ENCODE peak calls at places on chromosomes 2 and 18, in five cellular contexts. One of them, this sample, is unnamed.

GRCh38 chr2:2331905-2332280 is 818 bp upstream of the MYT1L start:
- DNase-seq in kidney glomerular epithelial cell: no peak
- DNase-seq in stimulated activated CD8-positive, alpha-beta memory T cell treated with anti-CD3 and anti-CD28 coated beads, Interleukin-15, amount 100 ng/mL, for 24 hours: no peak
- DNase-seq in body of pancreas: no peak
- DNase-seq in activated T-cell treated with anti-CD3 and anti-CD28 coated beads, Interleukin-2, amount 50 U/mL, for 72 hours: no peak
- DNase-seq in this sample: no peak

GRCh38 chr18:50814387-50814786 is 5.4 kb downstream of the MRO start:
- DNase-seq in activated T-cell treated with anti-CD3 and anti-CD28 coated beads, Interleukin-2, amount 50 U/mL, for 72 hours: no peak
- DNase-seq in kidney glomerular epithelial cell: no peak
- DNase-seq in body of pancreas: no peak
- DNase-seq in stimulated activated CD8-positive, alpha-beta memory T cell treated with anti-CD3 and anti-CD28 coated beads, Interleukin-15, amount 100 ng/mL, for 24 hours: no peak
- DNase-seq in this sample: no peak

GRCh38 chr2:100062315-100062714 is 80.1 kb downstream of the AFF3 start:
- DNase-seq in kidney glomerular epithelial cell: no peak
- DNase-seq in body of pancreas: no peak
- DNase-seq in activated T-cell treated with anti-CD3 and anti-CD28 coated beads, Interleukin-2, amount 50 U/mL, for 72 hours: no peak
- DNase-seq in stimulated activated CD8-positive, alpha-beta memory T cell treated with anti-CD3 and anti-CD28 coated beads, Interleukin-15, amount 100 ng/mL, for 24 hours: no peak
- DNase-seq in this sample: no peak

GRCh38 chr2:171763602-171764001 is 76.3 kb downstream of the DYNC1I2 start:
- DNase-seq in stimulated activated CD8-positive, alpha-beta memory T cell treated with anti-CD3 and anti-CD28 coated beads, Interleukin-15, amount 100 ng/mL, for 24 hours: no peak
- DNase-seq in kidney glomerular epithelial cell: peak; percentile 27
- DNase-seq in activated T-cell treated with anti-CD3 and anti-CD28 coated beads, Interleukin-2, amount 50 U/mL, for 72 hours: no peak
- DNase-seq in body of pancreas: no peak
- DNase-seq in this sample: no peak

GRCh38 chr2:72032481-72033041 is 115.1 kb downstream of the CYP26B1 start:
- DNase-seq in stimulated activated CD8-positive, alpha-beta memory T cell treated with anti-CD3 and anti-CD28 coated beads, Interleukin-15, amount 100 ng/mL, for 24 hours: no peak
- DNase-seq in body of pancreas: no peak
- DNase-seq in kidney glomerular epithelial cell: no peak
- DNase-seq in activated T-cell treated with anti-CD3 and anti-CD28 coated beads, Interleukin-2, amount 50 U/mL, for 72 hours: no peak
- DNase-seq in this sample: no peak

GRCh38 chr2:101981484-101981883 is 10.3 kb upstream of the IL1R2 start:
- DNase-seq in activated T-cell treated with anti-CD3 and anti-CD28 coated beads, Interleukin-2, amount 50 U/mL, for 72 hours: no peak
- DNase-seq in kidney glomerular epithelial cell: no peak
- DNase-seq in body of pancreas: no peak
- DNase-seq in stimulated activated CD8-positive, alpha-beta memory T cell treated with anti-CD3 and anti-CD28 coated beads, Interleukin-15, amount 100 ng/mL, for 24 hours: no peak
- DNase-seq in this sample: no peak

GRCh38 chr2:11762799-11763461 is 16.5 kb downstream of the LPIN1 start:
- DNase-seq in kidney glomerular epithelial cell: no peak
- DNase-seq in stimulated activated CD8-positive, alpha-beta memory T cell treated with anti-CD3 and anti-CD28 coated beads, Interleukin-15, amount 100 ng/mL, for 24 hours: no peak
- DNase-seq in body of pancreas: no peak
- DNase-seq in activated T-cell treated with anti-CD3 and anti-CD28 coated beads, Interleukin-2, amount 50 U/mL, for 72 hours: no peak
- DNase-seq in this sample: no peak

GRCh38 chr18:32714571-32715148 is 58.2 kb downstream of the KLHL14 start:
- DNase-seq in stimulated activated CD8-positive, alpha-beta memory T cell treated with anti-CD3 and anti-CD28 coated beads, Interleukin-15, amount 100 ng/mL, for 24 hours: no peak
- DNase-seq in kidney glomerular epithelial cell: peak; percentile 93
- DNase-seq in body of pancreas: peak; percentile 59
- DNase-seq in activated T-cell treated with anti-CD3 and anti-CD28 coated beads, Interleukin-2, amount 50 U/mL, for 72 hours: peak; percentile 9
- DNase-seq in this sample: peak; percentile 14

GRCh38 chr2:237917696-237918374 is 49.0 kb upstream of the UBE2F start:
- DNase-seq in stimulated activated CD8-positive, alpha-beta memory T cell treated with anti-CD3 and anti-CD28 coated beads, Interleukin-15, amount 100 ng/mL, for 24 hours: no peak
- DNase-seq in kidney glomerular epithelial cell: no peak
- DNase-seq in body of pancreas: no peak
- DNase-seq in activated T-cell treated with anti-CD3 and anti-CD28 coated beads, Interleukin-2, amount 50 U/mL, for 72 hours: no peak
- DNase-seq in this sample: no peak

GRCh38 chr2:241767464-241768250 is 9.0 kb upstream of the GAL3ST2 start:
- DNase-seq in stimulated activated CD8-positive, alpha-beta memory T cell treated with anti-CD3 and anti-CD28 coated beads, Interleukin-15, amount 100 ng/mL, for 24 hours: no peak
- DNase-seq in kidney glomerular epithelial cell: no peak
- DNase-seq in body of pancreas: no peak
- DNase-seq in activated T-cell treated with anti-CD3 and anti-CD28 coated beads, Interleukin-2, amount 50 U/mL, for 72 hours: no peak
- DNase-seq in this sample: no peak

GRCh38 chr18:74506405-74507119 is 10.4 kb downstream of the CNDP2 start:
- DNase-seq in body of pancreas: no peak
- DNase-seq in kidney glomerular epithelial cell: no peak
- DNase-seq in activated T-cell treated with anti-CD3 and anti-CD28 coated beads, Interleukin-2, amount 50 U/mL, for 72 hours: no peak
- DNase-seq in stimulated activated CD8-positive, alpha-beta memory T cell treated with anti-CD3 and anti-CD28 coated beads, Interleukin-15, amount 100 ng/mL, for 24 hours: no peak
- DNase-seq in this sample: no peak

GRCh38 chr2:120108749-120109148 is 95.9 kb downstream of the EPB41L5 start:
- DNase-seq in activated T-cell treated with anti-CD3 and anti-CD28 coated beads, Interleukin-2, amount 50 U/mL, for 72 hours: no peak
- DNase-seq in body of pancreas: no peak
- DNase-seq in kidney glomerular epithelial cell: no peak
- DNase-seq in stimulated activated CD8-positive, alpha-beta memory T cell treated with anti-CD3 and anti-CD28 coated beads, Interleukin-15, amount 100 ng/mL, for 24 hours: no peak
- DNase-seq in this sample: no peak

GRCh38 chr2:152504618-152505017 is 169.6 kb downstream of the FMNL2 start:
- DNase-seq in kidney glomerular epithelial cell: peak; percentile 17
- DNase-seq in body of pancreas: no peak
- DNase-seq in activated T-cell treated with anti-CD3 and anti-CD28 coated beads, Interleukin-2, amount 50 U/mL, for 72 hours: no peak
- DNase-seq in stimulated activated CD8-positive, alpha-beta memory T cell treated with anti-CD3 and anti-CD28 coated beads, Interleukin-15, amount 100 ng/mL, for 24 hours: no peak
- DNase-seq in this sample: no peak

GRCh38 chr2:236403811-236404210 is 139.6 kb upstream of the ASB18 start:
- DNase-seq in body of pancreas: no peak
- DNase-seq in stimulated activated CD8-positive, alpha-beta memory T cell treated with anti-CD3 and anti-CD28 coated beads, Interleukin-15, amount 100 ng/mL, for 24 hours: no peak
- DNase-seq in activated T-cell treated with anti-CD3 and anti-CD28 coated beads, Interleukin-2, amount 50 U/mL, for 72 hours: no peak
- DNase-seq in kidney glomerular epithelial cell: no peak
- DNase-seq in this sample: no peak

GRCh38 chr2:1881502-1881901 is 137.2 kb upstream of the PXDN start:
- DNase-seq in body of pancreas: no peak
- DNase-seq in kidney glomerular epithelial cell: no peak
- DNase-seq in stimulated activated CD8-positive, alpha-beta memory T cell treated with anti-CD3 and anti-CD28 coated beads, Interleukin-15, amount 100 ng/mL, for 24 hours: no peak
- DNase-seq in activated T-cell treated with anti-CD3 and anti-CD28 coated beads, Interleukin-2, amount 50 U/mL, for 72 hours: no peak
- DNase-seq in this sample: no peak

GRCh38 chr2:38788306-38788705 is 10.3 kb downstream of the GEMIN6 start:
- DNase-seq in stimulated activated CD8-positive, alpha-beta memory T cell treated with anti-CD3 and anti-CD28 coated beads, Interleukin-15, amount 100 ng/mL, for 24 hours: no peak
- DNase-seq in kidney glomerular epithelial cell: peak; percentile 24
- DNase-seq in activated T-cell treated with anti-CD3 and anti-CD28 coated beads, Interleukin-2, amount 50 U/mL, for 72 hours: no peak
- DNase-seq in body of pancreas: no peak
- DNase-seq in this sample: no peak

GRCh38 chr2:64054166-64054915 is 35.1 kb upstream of the VPS54 start:
- DNase-seq in activated T-cell treated with anti-CD3 and anti-CD28 coated beads, Interleukin-2, amount 50 U/mL, for 72 hours: no peak
- DNase-seq in body of pancreas: no peak
- DNase-seq in kidney glomerular epithelial cell: no peak
- DNase-seq in stimulated activated CD8-positive, alpha-beta memory T cell treated with anti-CD3 and anti-CD28 coated beads, Interleukin-15, amount 100 ng/mL, for 24 hours: no peak
- DNase-seq in this sample: no peak

GRCh38 chr2:38216886-38217285 is 140.9 kb upstream of the CYP1B1 start:
- DNase-seq in stimulated activated CD8-positive, alpha-beta memory T cell treated with anti-CD3 and anti-CD28 coated beads, Interleukin-15, amount 100 ng/mL, for 24 hours: no peak
- DNase-seq in kidney glomerular epithelial cell: no peak
- DNase-seq in activated T-cell treated with anti-CD3 and anti-CD28 coated beads, Interleukin-2, amount 50 U/mL, for 72 hours: no peak
- DNase-seq in body of pancreas: no peak
- DNase-seq in this sample: no peak

GRCh38 chr2:20190862-20191713 is 33.8 kb downstream of the SDC1 start:
- DNase-seq in stimulated activated CD8-positive, alpha-beta memory T cell treated with anti-CD3 and anti-CD28 coated beads, Interleukin-15, amount 100 ng/mL, for 24 hours: no peak
- DNase-seq in activated T-cell treated with anti-CD3 and anti-CD28 coated beads, Interleukin-2, amount 50 U/mL, for 72 hours: no peak
- DNase-seq in body of pancreas: peak; percentile 61
- DNase-seq in kidney glomerular epithelial cell: no peak
- DNase-seq in this sample: peak; percentile 18

GRCh38 chr2:176500921-176501320 is 231.7 kb downstream of the MTX2 start:
- DNase-seq in body of pancreas: no peak
- DNase-seq in activated T-cell treated with anti-CD3 and anti-CD28 coated beads, Interleukin-2, amount 50 U/mL, for 72 hours: no peak
- DNase-seq in kidney glomerular epithelial cell: no peak
- DNase-seq in stimulated activated CD8-positive, alpha-beta memory T cell treated with anti-CD3 and anti-CD28 coated beads, Interleukin-15, amount 100 ng/mL, for 24 hours: no peak
- DNase-seq in this sample: no peak

GRCh38 chr18:75507636-75508035 is 80.1 kb upstream of the SMIM21 start:
- DNase-seq in stimulated activated CD8-positive, alpha-beta memory T cell treated with anti-CD3 and anti-CD28 coated beads, Interleukin-15, amount 100 ng/mL, for 24 hours: no peak
- DNase-seq in activated T-cell treated with anti-CD3 and anti-CD28 coated beads, Interleukin-2, amount 50 U/mL, for 72 hours: no peak
- DNase-seq in kidney glomerular epithelial cell: no peak
- DNase-seq in body of pancreas: no peak
- DNase-seq in this sample: no peak

GRCh38 chr2:110101911-110102774 is 13.5 kb downstream of the MALL start:
- DNase-seq in stimulated activated CD8-positive, alpha-beta memory T cell treated with anti-CD3 and anti-CD28 coated beads, Interleukin-15, amount 100 ng/mL, for 24 hours: no peak
- DNase-seq in activated T-cell treated with anti-CD3 and anti-CD28 coated beads, Interleukin-2, amount 50 U/mL, for 72 hours: no peak
- DNase-seq in body of pancreas: peak; percentile 38
- DNase-seq in kidney glomerular epithelial cell: peak; percentile 62
- DNase-seq in this sample: no peak

GRCh38 chr2:4190548-4190947 is 487.2 kb downstream of the DCDC2C start:
- DNase-seq in body of pancreas: no peak
- DNase-seq in kidney glomerular epithelial cell: peak; percentile 17
- DNase-seq in activated T-cell treated with anti-CD3 and anti-CD28 coated beads, Interleukin-2, amount 50 U/mL, for 72 hours: no peak
- DNase-seq in stimulated activated CD8-positive, alpha-beta memory T cell treated with anti-CD3 and anti-CD28 coated beads, Interleukin-15, amount 100 ng/mL, for 24 hours: no peak
- DNase-seq in this sample: no peak

GRCh38 chr18:12376034-12376717 is 851 bp downstream of the AFG3L2 start:
- DNase-seq in activated T-cell treated with anti-CD3 and anti-CD28 coated beads, Interleukin-2, amount 50 U/mL, for 72 hours: no peak
- DNase-seq in kidney glomerular epithelial cell: no peak
- DNase-seq in body of pancreas: peak; percentile 26
- DNase-seq in stimulated activated CD8-positive, alpha-beta memory T cell treated with anti-CD3 and anti-CD28 coated beads, Interleukin-15, amount 100 ng/mL, for 24 hours: no peak
- DNase-seq in this sample: peak; percentile 20

GRCh38 chr2:102871707-102872106 is 109.9 kb downstream of the TMEM182 start:
- DNase-seq in activated T-cell treated with anti-CD3 and anti-CD28 coated beads, Interleukin-2, amount 50 U/mL, for 72 hours: no peak
- DNase-seq in body of pancreas: no peak
- DNase-seq in stimulated activated CD8-positive, alpha-beta memory T cell treated with anti-CD3 and anti-CD28 coated beads, Interleukin-15, amount 100 ng/mL, for 24 hours: no peak
- DNase-seq in kidney glomerular epithelial cell: no peak
- DNase-seq in this sample: no peak

GRCh38 chr2:172539767-172540166 is 16.1 kb upstream of the PDK1 start:
- DNase-seq in stimulated activated CD8-positive, alpha-beta memory T cell treated with anti-CD3 and anti-CD28 coated beads, Interleukin-15, amount 100 ng/mL, for 24 hours: no peak
- DNase-seq in activated T-cell treated with anti-CD3 and anti-CD28 coated beads, Interleukin-2, amount 50 U/mL, for 72 hours: no peak
- DNase-seq in kidney glomerular epithelial cell: no peak
- DNase-seq in body of pancreas: no peak
- DNase-seq in this sample: no peak